ENCODE peak calls at places on chromosomes 4 and X, in seven cellular contexts. O, G, C, K, N, X and Y are unnamed samples. For H3K9me3, the result is how much of the 10 kb centered on the place peaks cover.

GRCh38 chrX:13938053-13938765 is 91.5 kb downstream of the GEMIN8 start:
- DNase-seq in O (peak), G (peak), C (peak), K (peak), N (peak), X (no peak), Y (peak)

GRCh38 chr4:80069108-80069836 is 3.8 kb downstream of the ANTXR2 start:
- DNase-seq in O (no peak), G (peak), C (no peak), K (no peak), N (no peak), X (no peak), Y (no peak)

GRCh38 chr4:25862411-25863346 is at the start of gene SEL1L3:
- DNase-seq in O (no peak), G (peak), C (no peak), K (peak), N (peak), X (no peak), Y (peak)

GRCh38 chrX:107707866-107708265 is 67.7 kb downstream of the TSC22D3 start:
- DNase-seq in O (no peak), G (no peak), C (no peak), K (no peak), N (no peak), X (no peak), Y (no peak)

GRCh38 chr4:76752911-76753494 is 144.9 kb downstream of the SOWAHB start:
- DNase-seq in O (peak), G (peak), C (peak), K (peak), N (no peak), X (no peak), Y (no peak)

GRCh38 chrX:15398874-15399273 is 14.7 kb upstream of the VEGFD start:
- DNase-seq in O (no peak), G (no peak), C (no peak), K (no peak), N (no peak), X (no peak), Y (no peak)

GRCh38 chrX:53356186-53356585 is 66.3 kb downstream of the SMC1A start:
- DNase-seq in O (no peak), G (peak), C (peak), K (no peak), N (no peak), X (no peak), Y (no peak)

GRCh38 chrX:44306336-44306735 is 37.1 kb downstream of the EFHC2 start:
- DNase-seq in O (no peak), G (peak), C (no peak), K (no peak), N (no peak), X (no peak), Y (no peak)

GRCh38 chr4:66555301-66555700 is 885.0 kb upstream of the EPHA5 start:
- DNase-seq in O (no peak), G (peak), C (no peak), K (no peak), N (no peak), X (no peak), Y (no peak)

GRCh38 chrX:78979789-78980464 is 34.7 kb downstream of the P2RY10 start:
- DNase-seq in O (no peak), G (peak), C (no peak), K (no peak), N (no peak), X (no peak), Y (no peak)

GRCh38 chrX:150456941-150457340 is 93.8 kb downstream of the MAMLD1 start:
- DNase-seq in O (no peak), G (no peak), C (no peak), K (no peak), N (no peak), X (no peak), Y (no peak)

GRCh38 chr4:37837446-37837845 is 11.0 kb downstream of the PGM2 start:
- DNase-seq in O (no peak), G (peak), C (no peak), K (no peak), N (no peak), X (no peak), Y (no peak)

GRCh38 chrX:149512225-149512885 is 7.2 kb upstream of the IDS start:
- DNase-seq in O (peak), G (peak), C (peak), K (peak), N (peak), X (no peak), Y (peak)

GRCh38 chrX:78496483-78496882 is 162.6 kb downstream of the RTL3 start:
- DNase-seq in O (no peak), G (no peak), C (no peak), K (no peak), N (no peak), X (no peak), Y (no peak)

GRCh38 chr4:74044676-74045075 is 6.2 kb upstream of the CXCL3 start:
- DNase-seq in O (no peak), G (no peak), C (no peak), K (no peak), N (no peak), X (no peak), Y (no peak)

GRCh38 chr4:128601992-128602695 is 207.4 kb upstream of the JADE1 start:
- DNase-seq in O (peak), G (peak), C (no peak), K (no peak), N (peak), X (no peak), Y (no peak)

GRCh38 chrX:39327255-39327654 is 526.0 kb downstream of the MID1IP1 start:
- DNase-seq in O (no peak), G (no peak), C (no peak), K (no peak), N (no peak), X (no peak), Y (no peak)

GRCh38 chr4:108048157-108048556 is 58.5 kb downstream of the HADH start:
- DNase-seq in O (no peak), G (no peak), C (no peak), K (no peak), N (peak), X (no peak), Y (no peak)

GRCh38 chrX:100654256-100654655 is 10.3 kb downstream of the SRPX2 start:
- DNase-seq in O (no peak), G (peak), C (no peak), K (no peak), N (no peak), X (no peak), Y (no peak)

GRCh38 chr4:116603096-116603495 is 482.3 kb downstream of the TRAM1L1 start:
- DNase-seq in O (no peak), G (no peak), C (no peak), K (no peak), N (no peak), X (no peak), Y (no peak)

GRCh38 chr4:158739600-158739999 is 16.4 kb upstream of the PPID start:
- DNase-seq in O (no peak), G (no peak), C (no peak), K (no peak), N (no peak), X (no peak), Y (no peak)

GRCh38 chr4:174460684-174461083 is 61.6 kb downstream of the HPGD start:
- DNase-seq in O (no peak), G (peak), C (no peak), K (no peak), N (no peak), X (no peak), Y (no peak)

GRCh38 chr4:106201373-106201772 is 114.6 kb downstream of the TBCK start:
- DNase-seq in O (no peak), G (peak), C (no peak), K (no peak), N (no peak), X (no peak), Y (no peak)

GRCh38 chrX:11725631-11726442 is 32.2 kb upstream of the MSL3 start:
- DNase-seq in O (no peak), G (no peak), C (no peak), K (no peak), N (no peak), X (no peak), Y (no peak)

GRCh38 chrX:11728556-11728955 is 29.5 kb upstream of the MSL3 start:
- DNase-seq in O (no peak), G (no peak), C (no peak), K (no peak), N (no peak), X (no peak), Y (no peak)

GRCh38 chrX:11722304-11722703 is 35.7 kb upstream of the MSL3 start:
- DNase-seq in O (no peak), G (no peak), C (no peak), K (no peak), N (no peak), X (no peak), Y (no peak)

DNA sequence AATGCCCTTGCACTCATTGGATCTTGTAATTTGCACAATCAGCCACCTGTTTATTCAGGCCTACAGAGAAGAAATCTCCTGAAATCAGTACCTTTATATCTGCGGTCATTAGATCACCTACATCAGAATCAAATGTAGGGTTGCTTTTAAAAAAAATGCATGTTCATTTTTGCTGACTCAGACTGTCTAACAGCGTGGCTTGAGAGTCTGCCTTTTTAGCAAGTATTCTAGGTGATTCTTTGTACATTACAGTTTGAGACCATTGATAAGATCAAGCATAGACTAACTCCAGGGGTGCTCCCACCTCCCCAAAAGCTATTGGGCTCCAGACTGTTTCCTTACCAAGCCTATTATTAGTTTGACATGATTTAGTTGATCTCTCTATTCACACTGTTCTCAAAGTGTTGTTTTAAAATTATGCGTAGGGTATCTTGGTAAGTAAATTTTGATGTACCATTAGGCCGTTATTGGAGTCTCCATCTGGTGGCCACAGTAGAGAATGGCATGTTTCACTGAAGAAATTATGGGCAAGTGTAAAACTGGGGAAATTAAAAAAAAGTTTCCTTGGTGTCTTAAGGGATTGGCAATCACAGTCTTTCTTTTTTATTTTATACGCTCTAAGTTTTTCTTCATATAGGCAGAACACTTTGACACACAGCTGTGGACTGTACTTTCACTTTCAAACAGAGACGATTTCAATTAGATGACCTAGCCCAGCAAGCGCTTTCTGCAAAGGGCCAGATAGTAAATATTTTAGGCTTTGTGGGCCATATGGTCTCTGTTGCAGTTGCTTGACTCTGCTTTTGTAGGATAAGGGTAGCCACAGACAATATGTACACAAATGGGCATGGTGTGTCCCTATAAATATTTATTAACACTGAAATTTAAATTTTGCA is 33.7 kb upstream of the MSL3 start:
- DNase-seq in O (no peak), G (peak), C (no peak), K (no peak), N (no peak), X (no peak), Y (no peak)
- H3K4me3 ChIP-seq in O (no peak), G (no peak), C (no peak), K (no peak), N (no peak), X (no peak), Y (no peak)

GRCh38 chrX:143378851-143379250 is 138.4 kb downstream of the SPANXN3 start:
- DNase-seq in O (no peak), G (peak), C (no peak), K (no peak), N (no peak), X (no peak), Y (no peak)
- H3K9me3 ChIP-seq in O (under half), G (under half), C (under half), K (under half), N (under half), X (under half), Y (under half)

GRCh38 chr4:134666640-134667039 is 465.1 kb upstream of the PABPC4L start:
- DNase-seq in O (no peak), G (no peak), C (no peak), K (no peak), N (no peak), X (no peak), Y (no peak)
- H3K4me3 ChIP-seq in O (no peak), G (no peak), C (no peak), K (no peak), N (no peak), X (no peak), Y (no peak)

DNA sequence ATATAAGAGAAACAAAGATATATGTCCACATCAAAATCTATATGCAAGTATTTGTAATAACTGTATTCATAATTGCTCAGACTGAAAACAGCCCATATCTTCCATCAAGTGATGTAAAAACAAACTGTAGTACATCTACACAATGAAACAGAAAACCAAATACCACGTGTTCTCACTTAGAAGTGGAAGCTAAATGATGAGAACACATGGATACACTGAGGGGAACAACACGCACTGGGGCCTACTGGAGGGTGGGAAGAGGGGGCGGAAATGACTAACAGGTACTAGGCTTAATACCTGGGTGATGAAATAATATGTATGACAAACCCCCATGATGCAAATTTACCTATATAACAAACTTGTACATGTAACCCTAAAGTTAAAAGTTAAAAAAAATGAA is 42.7 kb downstream of the UBA6 start:
- DNase-seq in O (no peak), G (no peak), C (no peak), K (no peak), N (no peak), X (no peak), Y (no peak)
- H3K9me3 ChIP-seq in O (under half), G (under half), C (under half), K (under half), N (under half), X (under half), Y (under half)

DNA sequence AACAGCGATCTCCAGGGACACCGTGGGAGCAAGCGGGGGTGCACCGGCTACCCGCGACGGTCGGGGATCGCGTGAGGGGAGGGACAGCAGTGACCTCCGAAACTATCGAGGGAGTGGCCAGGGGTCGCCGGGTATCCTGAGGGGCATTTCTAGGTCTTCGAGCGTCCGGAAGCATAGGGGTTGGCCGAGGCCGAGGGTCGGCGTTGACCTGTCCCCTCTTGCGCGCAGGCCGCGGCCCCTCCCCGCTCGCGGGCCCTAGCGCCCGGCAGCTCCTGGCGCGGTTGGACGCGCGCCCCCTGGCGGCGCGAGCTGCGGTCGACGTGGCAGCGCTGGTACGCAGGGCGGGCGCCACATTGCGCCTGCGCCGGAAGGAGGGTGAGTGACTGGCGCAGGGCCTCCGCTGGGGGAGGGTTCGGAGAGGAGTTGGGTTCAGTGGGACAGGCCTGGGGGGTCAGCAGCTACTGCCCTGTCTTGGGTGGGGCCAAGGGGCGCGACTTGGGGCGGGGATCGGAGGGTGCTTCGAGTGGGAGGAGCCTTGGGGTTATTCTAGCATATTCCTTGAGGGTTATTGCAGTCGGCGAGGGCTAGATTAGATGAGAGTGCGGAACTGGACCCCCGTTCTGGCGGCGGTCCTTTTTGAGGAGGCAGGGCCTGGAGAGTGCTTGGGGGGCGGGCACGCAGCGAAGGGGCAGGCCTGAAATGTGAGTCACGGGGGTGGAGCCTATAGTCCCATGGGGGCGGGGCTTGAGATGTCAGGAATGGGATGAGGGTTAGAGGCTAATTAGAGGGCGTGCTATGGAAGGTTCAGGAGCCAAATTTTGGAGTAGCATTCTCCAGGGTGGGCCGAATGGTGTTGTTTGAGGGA is 1.2 kb downstream of the MAGIX start:
- DNase-seq in O (peak), G (peak), C (peak), K (peak), N (peak), X (peak), Y (peak)
- H3K4me3 ChIP-seq in O (peak), G (peak), C (peak), K (no peak), N (peak), X (peak), Y (no peak)

GRCh38 chrX:37722595-37722994 is 37.0 kb downstream of the XK start:
- DNase-seq in O (no peak), G (no peak), C (no peak), K (no peak), N (no peak), X (no peak), Y (no peak)

GRCh38 chrX:37726346-37726745 is 40.8 kb downstream of the XK start:
- DNase-seq in O (no peak), G (no peak), C (no peak), K (no peak), N (no peak), X (no peak), Y (no peak)
- H3K9me3 ChIP-seq in O (under half), G (under half), C (under half), K (under half), N (under half), X (under half), Y (under half)

GRCh38 chrX:48025561-48025960 is 18.8 kb downstream of the SPACA5 start:
- DNase-seq in O (no peak), G (peak), C (peak), K (no peak), N (no peak), X (no peak), Y (no peak)
- H3K4me3 ChIP-seq in O (no peak), G (no peak), C (no peak), K (no peak), N (no peak), X (no peak), Y (no peak)

DNA sequence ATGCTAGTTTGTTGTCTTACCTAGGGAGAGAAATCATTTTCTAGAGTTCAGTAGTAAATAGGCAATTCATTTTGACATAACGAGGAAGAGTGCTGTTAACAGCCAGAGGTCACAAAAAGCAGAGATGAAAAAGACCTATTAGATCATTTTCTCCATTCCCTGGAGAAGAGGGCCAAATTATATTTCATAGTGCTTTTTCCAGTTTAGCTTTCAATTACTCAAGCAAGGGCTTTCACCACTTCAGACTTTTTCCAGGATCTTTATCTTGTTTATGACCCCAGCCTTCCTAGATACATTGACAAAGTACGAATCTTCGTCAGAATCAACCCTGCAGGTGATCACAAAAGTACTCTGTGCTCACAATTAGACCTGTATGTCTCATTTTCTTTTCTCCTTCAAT is 374.2 kb upstream of the GALNT7 start:
- DNase-seq in O (no peak), G (no peak), C (no peak), K (no peak), N (no peak), X (no peak), Y (no peak)
- H3K9me3 ChIP-seq in O (under half), G (under half), C (under half), K (under half), N (under half), X (under half), Y (under half)